ENCODE peak calls at places on chromosomes 4 and X, in six cellular contexts. Q is A549, W is H1, I is GM12878, J is SK-N-SH, X is K562. Y is an unnamed sample.

GRCh38 chrX:106404512-106404911 is 207.3 kb upstream of the RADX start:
- DNase-seq in J (no peak), Q (no peak), X (no peak), I (no peak), W (no peak), Y (no peak)

GRCh38 chrX:39196192-39197102 is 395.2 kb downstream of the MID1IP1 start:
- DNase-seq in X (peak), J (no peak), Q (no peak), W (no peak), I (peak), Y (no peak)

GRCh38 chr4:68344049-68344448 is 5.8 kb downstream of the YTHDC1 start:
- DNase-seq in I (no peak), J (no peak), X (no peak), Q (no peak), W (no peak), Y (no peak)

GRCh38 chrX:48471504-48471903 is 1.4 kb upstream of the SLC38A5 start:
- DNase-seq in I (no peak), J (no peak), X (no peak), Q (no peak), W (no peak), Y (no peak)

GRCh38 chrX:56733459-56734046 is 4.5 kb downstream of the NBDY start:
- DNase-seq in W (no peak), Q (peak), J (peak), I (no peak), X (peak), Y (peak)

GRCh38 chrX:65821721-65822496 is 154.5 kb downstream of the MSN start:
- DNase-seq in X (no peak), I (no peak), Q (no peak), J (no peak), W (no peak), Y (no peak)

GRCh38 chr4:167028976-167029375 is 205.3 kb downstream of the SPOCK3 start:
- DNase-seq in I (no peak), J (no peak), X (no peak), Q (no peak), W (no peak), Y (no peak)

GRCh38 chrX:112830540-112830939 is 10.1 kb downstream of the AMOT start:
- DNase-seq in W (no peak), Q (no peak), J (no peak), X (no peak), I (no peak), Y (no peak)

GRCh38 chr4:142741995-142742394 is 104.1 kb downstream of the INPP4B start:
- DNase-seq in X (no peak), I (no peak), J (no peak), Q (no peak), W (no peak), Y (no peak)

DNA sequence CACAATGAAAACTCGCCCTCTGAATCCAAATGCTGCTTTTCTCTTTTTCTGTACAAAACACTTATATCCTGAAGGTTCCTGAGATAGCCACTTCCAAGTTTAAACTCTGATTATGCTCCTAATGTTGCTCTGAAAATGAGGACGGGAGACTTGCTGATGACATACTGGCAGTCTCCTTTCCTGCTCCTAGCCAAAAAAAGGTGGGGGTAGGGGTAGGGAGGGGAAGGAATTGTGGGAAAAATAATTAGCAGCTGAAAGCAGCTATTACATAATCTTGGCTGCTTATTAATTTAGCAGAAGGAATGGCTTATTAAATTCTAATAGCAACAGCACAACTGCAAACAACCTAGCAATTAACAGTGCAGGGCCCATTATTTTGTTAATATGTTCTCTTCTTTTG is 2.0 kb upstream of the AP1S2 start:
- DNase-seq in J (no peak), X (no peak), W (no peak), I (no peak), Q (no peak), Y (no peak)
- H3K4me3 ChIP-seq in J (no peak), X (no peak), W (no peak), I (peak), Q (no peak), Y (no peak)

GRCh38 chr4:176925962-176926361 is 133.2 kb upstream of the VEGFC start:
- DNase-seq in Q (no peak), X (no peak), J (no peak), W (no peak), I (no peak), Y (no peak)

GRCh38 chr4:176921256-176921655 is 128.5 kb upstream of the VEGFC start:
- DNase-seq in I (no peak), Q (no peak), X (no peak), W (no peak), J (no peak), Y (peak)

GRCh38 chr4:176924238-176924637 is 131.5 kb upstream of the VEGFC start:
- DNase-seq in I (no peak), Q (no peak), X (no peak), W (no peak), J (no peak), Y (no peak)

GRCh38 chr4:176919631-176920030 is 126.9 kb upstream of the VEGFC start:
- DNase-seq in I (no peak), X (no peak), W (no peak), J (no peak), Q (no peak), Y (no peak)

DNA sequence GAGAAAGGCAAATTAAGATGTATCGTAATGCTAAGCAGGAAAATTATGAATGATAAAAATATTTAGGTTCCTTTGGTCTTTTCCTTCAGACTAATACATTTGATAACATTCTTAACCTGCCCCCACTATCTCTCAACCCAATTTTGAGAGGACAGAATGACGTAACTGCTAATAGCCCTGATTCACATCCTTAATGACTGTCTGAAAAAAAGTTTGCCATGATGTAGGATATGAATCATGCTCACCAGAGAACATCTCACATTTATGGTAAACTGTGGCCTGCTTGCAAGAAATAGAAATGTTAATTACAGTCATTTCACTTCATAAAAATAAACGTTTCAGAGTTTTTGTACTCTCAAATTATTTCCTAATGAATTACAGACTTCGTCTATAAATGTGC is 128.0 kb upstream of the VEGFC start:
- DNase-seq in X (no peak), J (no peak), Q (no peak), W (no peak), I (no peak), Y (peak)
- TF ChIP-seq MAX in X (no peak), J (no peak), Q (no peak), W (no peak), I (no peak), Y (no peak)

GRCh38 chr4:186657766-186658165 is 65.9 kb downstream of the FAT1 start:
- DNase-seq in X (no peak), I (no peak), J (no peak), Q (no peak), W (no peak), Y (no peak)
- H3K27ac ChIP-seq in X (no peak), I (no peak), J (no peak), Q (no peak), W (no peak), Y (no peak)

DNA sequence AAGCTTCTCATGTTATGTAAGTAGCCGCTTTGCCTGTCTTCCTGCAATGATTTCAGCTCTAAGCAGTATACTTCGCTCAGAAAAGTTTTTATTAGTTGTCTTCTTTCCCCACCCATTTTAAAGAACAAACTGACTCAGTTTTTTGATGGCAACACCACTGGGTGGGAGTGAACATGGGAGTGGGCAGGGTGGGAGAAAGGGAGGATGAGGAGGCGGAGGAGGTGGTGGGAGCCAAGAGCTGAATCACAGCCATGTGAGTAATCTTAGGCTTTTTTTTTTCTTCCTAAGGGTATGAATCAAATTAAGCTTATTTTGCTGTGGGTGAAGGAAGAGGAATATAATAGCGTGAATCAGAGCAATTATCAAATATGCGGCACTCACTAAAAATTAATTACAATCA is 574.3 kb upstream of the DIPK2B start:
- DNase-seq in W (no peak), J (no peak), Q (no peak), X (no peak), I (no peak), Y (peak)
- H3K4me3 ChIP-seq in W (no peak), J (peak), Q (peak), X (no peak), I (no peak), Y (peak)

GRCh38 chr4:83219344-83219990 is 65.1 kb downstream of the COQ2 start:
- DNase-seq in Q (no peak), X (no peak), I (peak), J (no peak), W (no peak), Y (peak)

GRCh38 chr4:83219991-83220360 is 64.6 kb downstream of the COQ2 start:
- DNase-seq in X (no peak), I (no peak), W (no peak), J (no peak), Q (no peak), Y (no peak)

GRCh38 chr4:83214079-83214478 is 70.5 kb downstream of the COQ2 start:
- DNase-seq in X (no peak), Q (no peak), J (no peak), I (no peak), W (no peak), Y (no peak)

GRCh38 chr4:83216856-83217683 is 67.5 kb downstream of the COQ2 start:
- DNase-seq in X (no peak), W (no peak), J (no peak), I (no peak), Q (no peak), Y (no peak)

GRCh38 chr4:83217721-83218522 is 66.7 kb downstream of the COQ2 start:
- DNase-seq in J (no peak), X (no peak), Q (no peak), I (peak), W (no peak), Y (no peak)
- TF ChIP-seq MAX in J (no peak), X (no peak), Q (no peak), I (no peak), W (no peak), Y (no peak)

GRCh38 chr4:48668254-48669017 is 111.6 kb downstream of the FRYL start:
- DNase-seq in I (no peak), J (no peak), Q (no peak), W (no peak), X (no peak), Y (no peak)

GRCh38 chr4:48670587-48670986 is 109.5 kb downstream of the FRYL start:
- DNase-seq in I (no peak), W (no peak), X (no peak), Q (no peak), J (no peak), Y (no peak)

GRCh38 chr4:48669086-48669485 is 111.0 kb downstream of the FRYL start:
- DNase-seq in Q (no peak), J (no peak), W (no peak), I (no peak), X (no peak), Y (no peak)

GRCh38 chr4:48673537-48673936 is 106.5 kb downstream of the FRYL start:
- DNase-seq in Q (no peak), J (no peak), I (no peak), X (no peak), W (no peak), Y (no peak)
- H3K27ac ChIP-seq in Q (no peak), J (no peak), I (no peak), X (no peak), W (no peak), Y (no peak)